ENCODE peak calls at places on chromosomes 5 and 9, in five cellular contexts. J is RPMI7951, O is NCI-H1417, U is WERI-Rb-1, L is amygdala. S is an unnamed sample.

GRCh38 chr5:41787257-41787656 is 83.0 kb downstream of the OXCT1 start:
- DNase-seq in J (peak), O (peak), U (no peak), L (no peak), S (no peak)

GRCh38 chr9:84296146-84296843 is 44.3 kb downstream of the SLC28A3 start:
- DNase-seq in J (peak), O (no peak), U (no peak), L (no peak), S (peak)

GRCh38 chr5:179621551-179621971 is 1.9 kb downstream of the HNRNPH1 start:
- DNase-seq in J (no peak), O (no peak), U (no peak), L (no peak), S (no peak)

GRCh38 chr9:137428841-137429545 is 5.8 kb downstream of the NOXA1 start:
- DNase-seq in J (no peak), O (no peak), U (no peak), L (no peak), S (no peak)

GRCh38 chr5:74130141-74130897 is 504.3 kb downstream of the ARHGEF28 start:
- DNase-seq in J (no peak), O (peak), U (no peak), L (no peak), S (no peak)

GRCh38 chr9:106864533-106865143 is 1.7 kb downstream of the ZNF462 start:
- DNase-seq in J (peak), O (peak), U (no peak), L (no peak), S (no peak)

GRCh38 chr5:14268236-14268701 is 125.1 kb downstream of the TRIO start:
- DNase-seq in J (peak), O (no peak), U (no peak), L (no peak), S (peak)

GRCh38 chr5:120934003-120934402 is 469.9 kb downstream of the PRR16 start:
- DNase-seq in J (no peak), O (no peak), U (no peak), L (no peak), S (no peak)

GRCh38 chr9:129569506-129570449 is 51.1 kb downstream of the C9orf50 start:
- DNase-seq in J (peak), O (no peak), U (peak), L (no peak), S (peak)

GRCh38 chr5:106875591-106876297 is 795.0 kb downstream of the EFNA5 start:
- DNase-seq in J (peak), O (no peak), U (peak), L (no peak), S (peak)

GRCh38 chr5:168946363-168946762 is 354.6 kb downstream of the SLIT3 start:
- DNase-seq in J (no peak), O (no peak), U (peak), L (no peak), S (no peak)

GRCh38 chr9:91164724-91165520 is 196.8 kb downstream of the AUH start:
- DNase-seq in J (peak), O (no peak), U (no peak), L (no peak), S (peak)

GRCh38 chr9:34983209-34983608 is 6.3 kb upstream of the DNAJB5 start:
- DNase-seq in J (no peak), O (no peak), U (no peak), L (no peak), S (no peak)

GRCh38 chr5:131825404-131826013 is 28.7 kb upstream of the FNIP1 start:
- DNase-seq in J (peak), O (no peak), U (no peak), L (no peak), S (no peak)

GRCh38 chr5:74092761-74093160 is 466.8 kb downstream of the ARHGEF28 start:
- DNase-seq in J (no peak), O (no peak), U (no peak), L (no peak), S (no peak)

GRCh38 chr5:107542428-107542827 is 128.3 kb downstream of the EFNA5 start:
- DNase-seq in J (peak), O (peak), U (no peak), L (no peak), S (peak)

GRCh38 chr5:65020492-65020891 is 251.8 kb downstream of the CWC27 start:
- DNase-seq in J (peak), O (no peak), U (no peak), L (no peak), S (peak)

GRCh38 chr9:134925011-134925511 is 7.3 kb upstream of the FCN1 start:
- DNase-seq in J (no peak), O (no peak), U (no peak), L (no peak), S (no peak)

GRCh38 chr9:91655664-91656063 is 232.0 kb upstream of the NFIL3 start:
- DNase-seq in J (no peak), O (no peak), U (no peak), L (no peak), S (no peak)

GRCh38 chr5:72503888-72504491 is 3.2 kb downstream of the ZNF366 start:
- DNase-seq in J (peak), O (no peak), U (no peak), L (no peak), S (peak)

GRCh38 chr5:1891391-1891790 is 8.7 kb upstream of the IRX4 start:
- DNase-seq in J (no peak), O (no peak), U (no peak), L (no peak), S (no peak)

GRCh38 chr9:112326194-112326593 is 7.2 kb downstream of the PTBP3 start:
- DNase-seq in J (no peak), O (no peak), U (no peak), L (no peak), S (no peak)

GRCh38 chr5:173793677-173794570 is 94.2 kb upstream of the CPEB4 start:
- DNase-seq in J (peak), O (no peak), U (no peak), L (no peak), S (no peak)

GRCh38 chr5:14108170-14108996 is 34.8 kb upstream of the TRIO start:
- DNase-seq in J (peak), O (peak), U (peak), L (no peak), S (peak)

GRCh38 chr9:8456327-8456726 is 656.7 kb upstream of the DMAC1 start:
- DNase-seq in J (no peak), O (no peak), U (no peak), L (no peak), S (peak)

GRCh38 chr5:73380710-73381586 is 67.6 kb downstream of the FOXD1 start:
- DNase-seq in J (no peak), O (no peak), U (no peak), L (no peak), S (no peak)

GRCh38 chr5:72817076-72817476 is 615 bp downstream of the TNPO1 start:
- DNase-seq in J (peak), O (peak), U (peak), L (no peak), S (peak)

GRCh38 chr9:74804018-74804385 is 83.7 kb downstream of the TRPM6 start:
- DNase-seq in J (no peak), O (no peak), U (no peak), L (no peak), S (peak)

GRCh38 chr5:18487928-18488480 is 853.7 kb downstream of the TAF11L14 start:
- DNase-seq in J (no peak), O (no peak), U (no peak), L (no peak), S (no peak)

GRCh38 chr5:115336201-115336720 is 39.8 kb upstream of the CCDC112 start:
- DNase-seq in J (peak), O (no peak), U (no peak), L (no peak), S (no peak)

GRCh38 chr5:112142769-112143270 is 276.3 kb downstream of the EPB41L4A start:
- DNase-seq in J (peak), O (no peak), U (no peak), L (no peak), S (no peak)

GRCh38 chr5:73625905-73626811 is at the start of gene ARHGEF28:
- DNase-seq in J (peak), O (peak), U (peak), L (no peak), S (peak)